ENCODE peak calls at places on chromosome 1, in ten cellular contexts. Q is left ventricle myocardium inferior; W is CD8-positive, alpha-beta T cell; A is activated T-helper 1 cell treated with anti-CD3 and anti-CD28 coated beads, Interleukin-2, amount 50 U/mL, for 16 hours; R is NCI-H2029; U is NCI-H1105; O is stimulated activated CD4-positive, alpha-beta T cell treated with anti-CD3 and anti-CD28 coated beads, Interleukin-1b, Interleukin-23, amount 100 ng/mL, for 4 hours; K is CD8-positive, alpha-beta memory T cell; Z is tibial artery; F is neural progenitor cell. T is an unnamed sample.

GRCh38 chr1:180527270-180527669 is 24.9 kb upstream of the ACBD6 start:
- DNase-seq in K (no peak), Q (no peak), O (no peak), U (no peak), F (no peak), Z (no peak), A (no peak), R (no peak), W (no peak), T (no peak)

GRCh38 chr1:32047701-32048100 is 25.0 kb upstream of the TMEM39B start:
- DNase-seq in K (no peak), A (no peak), Z (no peak), U (no peak), W (no peak), O (no peak), R (no peak), F (no peak), Q (no peak), T (no peak)

GRCh38 chr1:238052496-238053266 is 162.0 kb upstream of the ZP4 start:
- DNase-seq in R (no peak), O (no peak), U (no peak), Q (no peak), Z (no peak), W (no peak), F (no peak), K (no peak), A (no peak), T (no peak)

GRCh38 chr1:47681735-47682134 is 243.9 kb downstream of the FOXD2 start:
- DNase-seq in W (no peak), R (no peak), K (no peak), A (no peak), O (no peak), Q (no peak), F (no peak), U (no peak), Z (peak), T (no peak)

GRCh38 chr1:246008256-246008901 is 498.7 kb downstream of the SMYD3 start:
- DNase-seq in Z (no peak), F (no peak), W (no peak), U (no peak), K (no peak), Q (no peak), A (no peak), R (peak), O (no peak), T (no peak)

GRCh38 chr1:1348420-1349255 is 580 bp downstream of the DVL1 start:
- DNase-seq in U (no peak), O (no peak), Q (no peak), K (no peak), W (no peak), R (no peak), A (no peak), F (no peak), Z (peak), T (no peak)

GRCh38 chr1:25797939-25798338 is 2.1 kb upstream of the SELENON start:
- DNase-seq in R (no peak), W (no peak), O (no peak), A (no peak), Q (no peak), F (peak), Z (no peak), U (no peak), K (no peak), T (no peak)

GRCh38 chr1:78277253-78277652 is 213.5 kb upstream of the PTGFR start:
- DNase-seq in R (no peak), Q (no peak), O (no peak), W (no peak), K (no peak), A (no peak), U (no peak), F (no peak), Z (no peak), T (no peak)

GRCh38 chr1:17550684-17551584 is 11.4 kb downstream of the ARHGEF10L start:
- DNase-seq in Q (no peak), U (peak), R (peak), A (no peak), Z (no peak), F (no peak), K (no peak), W (no peak), O (no peak), T (no peak)

GRCh38 chr1:35439626-35440025 is 117.6 kb downstream of the KIAA0319L start:
- DNase-seq in W (no peak), O (no peak), R (no peak), Q (no peak), F (no peak), K (no peak), Z (no peak), A (no peak), U (no peak), T (no peak)